ENCODE peak calls at places on chromosome 19, in nine cellular contexts. A, Y, S, L, R, N, I, C and G are unnamed samples.

GRCh38 chr19:29823581-29824330 is 12.0 kb downstream of the CCNE1 start:
- DNase-seq in Y (no peak), C (peak; percentile 25), R (no peak), S (no peak), L (no peak), I (no peak), N (no peak), A (no peak), G (no peak)

GRCh38 chr19:2983351-2984195 is 6.2 kb downstream of the TLE6 start:
- DNase-seq in N (peak; percentile 86), Y (no peak), R (peak; percentile 83), S (no peak), I (peak; percentile 37), C (no peak), A (peak; percentile 7), L (no peak), G (peak; percentile 77)

GRCh38 chr19:52992109-52993004 is 21.4 kb upstream of the ERVV-1 start:
- DNase-seq in C (no peak), N (peak; percentile 57), L (no peak), I (no peak), R (peak; percentile 37), A (no peak), Y (no peak), S (peak; percentile 27), G (peak; percentile 40)

GRCh38 chr19:677201-677600 is 1.0 kb downstream of the FSTL3 start:
- DNase-seq in A (peak; percentile 79), Y (no peak), S (peak; percentile 43), R (peak; percentile 91), I (peak; percentile 73), C (peak; percentile 77), L (peak; percentile 38), N (no peak), G (peak; percentile 80)

GRCh38 chr19:49776371-49776764 is 9.6 kb downstream of the AP2A1 start:
- DNase-seq in R (no peak), C (no peak), A (no peak), Y (no peak), S (no peak), N (no peak), L (no peak), I (no peak), G (no peak)

GRCh38 chr19:20664917-20665781 is 3.8 kb upstream of the ZNF626 start:
- DNase-seq in S (no peak), N (no peak), A (no peak), Y (no peak), L (peak; percentile 22), R (peak; percentile 37), C (no peak), I (no peak), G (no peak)

GRCh38 chr19:16660763-16661479 is at the start of gene TMEM38A:
- DNase-seq in R (peak; percentile 61), A (no peak), C (peak; percentile 52), I (peak; percentile 16), S (peak; percentile 72), Y (no peak), L (no peak), N (peak; percentile 69), G (peak; percentile 26)

GRCh38 chr19:31318790-31319189 is 30.4 kb downstream of the TSHZ3 start:
- DNase-seq in C (no peak), L (no peak), I (no peak), Y (no peak), R (no peak), S (no peak), N (no peak), A (no peak), G (no peak)

GRCh38 chr19:14187586-14187985 is 18.4 kb downstream of the ADGRL1 start:
- DNase-seq in A (no peak), L (no peak), C (no peak), S (no peak), I (no peak), Y (no peak), R (no peak), N (no peak), G (no peak)

GRCh38 chr19:1111641-1112253 is 8.0 kb downstream of the GPX4 start:
- DNase-seq in A (no peak), N (no peak), I (no peak), C (no peak), S (no peak), L (no peak), Y (no peak), R (no peak), G (no peak)

GRCh38 chr19:491146-491741 is 5.0 kb upstream of the MADCAM1 start:
- DNase-seq in L (peak; percentile 34), S (no peak), C (no peak), A (no peak), N (peak; percentile 67), I (no peak), Y (no peak), R (no peak), G (no peak)

GRCh38 chr19:19366691-19367396 is 38.6 kb upstream of the GATAD2A start:
- DNase-seq in S (peak; percentile 86), N (peak; percentile 85), Y (peak; percentile 95), C (peak; percentile 77), L (peak; percentile 92), A (peak; percentile 64), R (peak; percentile 67), I (peak; percentile 35), G (peak; percentile 42)

GRCh38 chr19:46211201-46211881 is 18.2 kb upstream of the IGFL1 start:
- DNase-seq in C (peak; percentile 72), S (peak; percentile 53), A (no peak), I (no peak), L (no peak), R (no peak), Y (peak; percentile 72), N (peak; percentile 55), G (no peak)

GRCh38 chr19:11279505-11280236 is 16.3 kb upstream of the TSPAN16 start:
- DNase-seq in S (no peak), R (no peak), L (no peak), I (no peak), N (no peak), Y (no peak), A (no peak), C (no peak), G (no peak)

GRCh38 chr19:16373989-16374388 is 49.4 kb downstream of the KLF2 start:
- DNase-seq in S (no peak), L (no peak), A (no peak), R (no peak), I (no peak), N (no peak), C (no peak), Y (no peak), G (no peak)

GRCh38 chr19:41321600-41322270 is 11.8 kb downstream of the CCDC97 start:
- DNase-seq in C (no peak), A (peak; percentile 80), R (peak; percentile 60), S (no peak), L (peak; percentile 82), N (peak; percentile 80), Y (no peak), I (no peak), G (peak; percentile 59)

GRCh38 chr19:17684256-17684655 is 3.9 kb downstream of the UNC13A start:
- DNase-seq in C (no peak), Y (no peak), A (no peak), R (no peak), S (no peak), I (no peak), N (no peak), L (no peak), G (no peak)

DNA sequence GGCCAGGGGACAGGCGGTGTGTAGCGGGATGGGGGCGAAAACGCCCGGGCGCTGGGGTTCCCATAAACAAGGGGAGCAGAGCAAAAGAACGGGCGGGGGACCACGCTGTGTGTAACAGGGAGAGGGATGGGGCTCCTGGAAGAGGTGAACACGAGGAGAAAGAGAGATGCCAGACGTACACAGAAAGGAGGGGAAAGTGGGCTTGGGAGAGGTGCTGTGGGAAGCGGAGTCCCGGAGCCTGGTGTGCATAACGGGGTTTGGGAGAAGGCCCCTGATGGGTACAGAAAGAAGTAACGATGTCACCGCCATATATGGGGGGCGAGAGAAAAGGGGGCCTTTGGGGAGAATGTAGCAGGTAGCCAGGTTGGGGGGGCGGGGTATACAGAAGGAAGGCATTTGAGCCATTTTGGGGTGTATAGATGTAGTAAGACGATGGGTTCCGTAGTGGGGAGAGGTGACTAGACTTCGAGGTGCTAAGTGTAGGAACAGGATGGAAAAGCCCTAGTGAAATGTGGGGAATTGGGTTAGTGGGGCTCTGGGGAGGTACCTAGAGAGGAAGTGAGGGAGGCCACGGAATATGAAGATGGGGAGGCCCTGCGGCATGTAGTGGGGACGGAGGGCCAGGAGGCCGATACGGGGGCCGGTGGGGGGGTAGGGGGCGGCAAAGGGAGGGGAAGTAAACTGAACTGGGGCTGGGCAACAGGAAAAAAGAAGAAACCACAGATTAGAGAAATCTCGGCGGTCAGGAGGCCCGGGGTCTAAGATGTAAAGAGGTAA is 762 bp downstream of the ZNF580 start:
- DNase-seq in S (no peak), N (no peak), C (no peak), Y (no peak), A (peak; percentile 18), R (no peak), L (no peak), I (no peak), G (no peak)
- TF ChIP-seq POLR2A in S (no peak), N (no peak), C (no peak), Y (peak; percentile 54), A (no peak), R (no peak), L (no peak), I (no peak), G (no peak)

DNA sequence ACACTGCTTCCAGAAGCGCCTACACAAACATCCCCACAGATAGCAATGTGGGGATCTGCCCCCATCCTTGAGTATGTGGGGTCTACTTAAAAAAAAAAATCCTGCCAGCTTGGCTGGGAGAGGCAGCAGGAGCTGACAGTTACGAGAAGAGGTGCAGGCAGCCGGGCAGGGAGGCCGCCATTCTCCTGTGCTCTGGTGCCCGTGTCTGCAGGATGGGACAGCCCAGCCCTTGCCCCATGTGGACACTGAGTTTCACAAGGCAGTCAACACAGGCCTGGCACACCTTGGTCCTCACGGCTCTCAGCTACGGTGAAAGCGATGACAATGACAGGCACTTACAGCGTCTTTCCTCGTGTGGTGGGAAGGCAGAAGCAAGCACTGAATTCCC is 24.0 kb downstream of the MPND start:
- DNase-seq in C (no peak), Y (no peak), I (no peak), N (peak; percentile 38), A (no peak), L (no peak), S (no peak), R (no peak), G (no peak)
- H3K36me3 ChIP-seq in C (no peaks in the 10 kb centered on the region), Y (peaks cover under 1% of the 10 kb centered on the region), I (peaks cover 44% of the 10 kb centered on the region), N (peaks cover 6% of the 10 kb centered on the region), A (peaks cover 46% of the 10 kb centered on the region), L (peaks cover 27% of the 10 kb centered on the region), S (peaks cover 51% of the 10 kb centered on the region), R (peaks cover 16% of the 10 kb centered on the region), G (no peaks in the 10 kb centered on the region)

GRCh38 chr19:40229484-40229883 is 3.0 kb upstream of the CCNP start:
- DNase-seq in N (no peak), C (no peak), Y (no peak), I (no peak), R (no peak), S (no peak), A (peak; percentile 59), L (no peak), G (no peak)
- TF ChIP-seq POLR2A in N (no peak), C (no peak), Y (no peak), I (no peak), R (no peak), S (no peak), A (no peak), L (no peak), G (no peak)

DNA sequence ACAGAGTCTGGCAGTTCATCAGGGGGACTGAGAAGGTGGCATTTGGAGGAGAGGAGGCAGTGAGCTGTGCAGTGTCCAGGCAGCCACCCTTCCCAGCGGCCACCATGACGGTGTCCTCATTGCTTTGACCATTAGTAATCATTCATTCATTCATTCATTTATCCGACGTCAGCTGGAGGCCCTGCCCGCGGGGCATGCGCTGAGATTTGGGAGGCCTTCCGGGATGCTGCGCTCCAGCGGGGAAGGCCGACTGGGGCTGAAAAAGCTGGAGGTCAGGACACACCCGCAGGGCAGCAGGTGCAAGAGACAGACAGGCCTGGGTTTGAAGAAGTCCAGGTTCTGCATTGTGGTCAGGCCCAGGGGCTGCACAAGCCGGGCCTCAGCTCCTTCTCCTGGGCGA is 8.9 kb downstream of the TTYH1 start:
- DNase-seq in S (no peak), I (no peak), A (no peak), C (no peak), N (no peak), R (no peak), Y (no peak), L (no peak), G (no peak)
- H3K36me3 ChIP-seq in S (no peaks in the 10 kb centered on the region), I (no peaks in the 10 kb centered on the region), A (no peaks in the 10 kb centered on the region), C (no peaks in the 10 kb centered on the region), N (peaks cover 4% of the 10 kb centered on the region), R (no peaks in the 10 kb centered on the region), Y (no peaks in the 10 kb centered on the region), L (no peaks in the 10 kb centered on the region), G (no peaks in the 10 kb centered on the region)